ENCODE peak calls at places on chromosomes 5 and 9, in four cellular contexts. C, E, W and D are unnamed samples.

GRCh38 chr9:5846501-5846921 is 13.6 kb upstream of the ERMP1 start:
- DNase-seq in W (no peak), C (no peak), E (no peak), D (no peak)

GRCh38 chr9:127007638-127008037 is 93.1 kb downstream of the RALGPS1 start:
- DNase-seq in C (no peak), E (no peak), W (no peak), D (no peak)

GRCh38 chr5:119274024-119274766 is 81.6 kb upstream of the TNFAIP8 start:
- DNase-seq in W (no peak), C (no peak), E (no peak), D (no peak)

GRCh38 chr5:132773114-132773513 is 3.9 kb downstream of the SEPTIN8 start:
- DNase-seq in W (no peak), C (no peak), E (no peak), D (no peak)

GRCh38 chr9:136774416-136775045 is 10.2 kb upstream of the LCN15 start:
- DNase-seq in C (peak; percentile 26), W (no peak), E (no peak), D (no peak)

GRCh38 chr5:52449506-52449905 is 338.2 kb upstream of the ITGA1 start:
- DNase-seq in E (no peak), C (no peak), W (peak; percentile 68), D (no peak)

GRCh38 chr9:31597977-31598376 is 786.5 kb upstream of the ACO1 start:
- DNase-seq in W (peak; percentile 39), E (no peak), C (no peak), D (no peak)

GRCh38 chr9:114953917-114954316 is 23.5 kb upstream of the TNFSF8 start:
- DNase-seq in E (peak; percentile 71), W (peak; percentile 83), C (peak; percentile 51), D (no peak)

GRCh38 chr9:71524996-71525580 is 243.2 kb downstream of the CEMIP2 start:
- DNase-seq in E (no peak), C (no peak), W (no peak), D (no peak)